ENCODE peak calls at places on chromosome 1, in eight cellular contexts. J is ureter, W is neural progenitor cell, S is iris pigment epithelial cell, N is islet precursor cell, P is NCI-H1417, X is spleen, D is T47D. G is an unnamed sample.

GRCh38 chr1:167881786-167882185 is 32.1 kb downstream of the ADCY10 start:
- DNase-seq in J (no peak), W (no peak), S (peak), N (no peak), P (no peak), X (no peak), D (no peak), G (no peak)

GRCh38 chr1:30840904-30841598 is 67.5 kb downstream of the SDC3 start:
- DNase-seq in J (no peak), W (peak), S (no peak), N (no peak), P (peak), X (no peak), D (no peak), G (no peak)

GRCh38 chr1:100080331-100080730 is 52.4 kb downstream of the SASS6 start:
- DNase-seq in J (no peak), W (no peak), S (no peak), N (no peak), P (no peak), X (no peak), D (no peak), G (no peak)

GRCh38 chr1:38546630-38547029 is 312.9 kb downstream of the RRAGC start:
- DNase-seq in J (no peak), W (no peak), S (no peak), N (peak), P (no peak), X (no peak), D (no peak), G (no peak)

GRCh38 chr1:221991221-221991620 is 249.3 kb upstream of the DUSP10 start:
- DNase-seq in J (no peak), W (no peak), S (peak), N (no peak), P (no peak), X (no peak), D (no peak), G (no peak)

GRCh38 chr1:119471566-119471965 is 35.4 kb upstream of the HSD3B1 start:
- DNase-seq in J (no peak), W (no peak), S (no peak), N (no peak), P (no peak), X (no peak), D (no peak), G (no peak)

GRCh38 chr1:235105051-235106043 is 23.3 kb downstream of the TOMM20 start:
- DNase-seq in J (peak), W (no peak), S (peak), N (peak), P (no peak), X (no peak), D (no peak), G (no peak)

GRCh38 chr1:27961646-27962221 is 2.0 kb downstream of the XKR8 start:
- DNase-seq in J (no peak), W (no peak), S (no peak), N (peak), P (no peak), X (no peak), D (peak), G (no peak)

GRCh38 chr1:94529416-94529815 is 12.1 kb downstream of the F3 start:
- DNase-seq in J (no peak), W (no peak), S (no peak), N (no peak), P (no peak), X (no peak), D (no peak), G (no peak)

GRCh38 chr1:23376890-23377811 is 7.5 kb upstream of the ZNF436 start:
- DNase-seq in J (peak), W (peak), S (peak), N (no peak), P (peak), X (no peak), D (no peak), G (no peak)

GRCh38 chr1:160544647-160545046 is 21.6 kb upstream of the SLAMF6 start:
- DNase-seq in J (no peak), W (peak), S (peak), N (no peak), P (no peak), X (no peak), D (peak), G (no peak)

GRCh38 chr1:216168481-216169005 is 254.7 kb downstream of the USH2A start:
- DNase-seq in J (no peak), W (no peak), S (no peak), N (no peak), P (no peak), X (no peak), D (no peak), G (no peak)

GRCh38 chr1:33970148-33970825 is 106.4 kb downstream of the HMGB4 start:
- DNase-seq in J (no peak), W (peak), S (no peak), N (no peak), P (no peak), X (no peak), D (no peak), G (no peak)

GRCh38 chr1:21175324-21175669 is 1.4 kb downstream of the EIF4G3 start:
- DNase-seq in J (peak), W (no peak), S (peak), N (no peak), P (peak), X (peak), D (no peak), G (peak)

GRCh38 chr1:31886866-31887265 is 51.3 kb downstream of the PTP4A2 start:
- DNase-seq in J (peak), W (no peak), S (no peak), N (no peak), P (no peak), X (no peak), D (peak), G (no peak)

GRCh38 chr1:44012411-44012810 is 18.9 kb downstream of the SLC6A9 start:
- DNase-seq in J (no peak), W (no peak), S (no peak), N (no peak), P (no peak), X (no peak), D (no peak), G (no peak)

GRCh38 chr1:8351693-8352470 is 34.0 kb downstream of the SLC45A1 start:
- DNase-seq in J (no peak), W (peak), S (no peak), N (peak), P (peak), X (no peak), D (peak), G (no peak)

GRCh38 chr1:16091296-16091695 is 17.8 kb upstream of the FAM131C start:
- DNase-seq in J (no peak), W (no peak), S (no peak), N (peak), P (peak), X (no peak), D (peak), G (no peak)

GRCh38 chr1:9841460-9841859 is 17.7 kb upstream of the CLSTN1 start:
- DNase-seq in J (no peak), W (no peak), S (no peak), N (peak), P (no peak), X (peak), D (no peak), G (no peak)

GRCh38 chr1:168567007-168567406 is 9.4 kb upstream of the XCL1 start:
- DNase-seq in J (no peak), W (no peak), S (no peak), N (no peak), P (no peak), X (no peak), D (no peak), G (no peak)

GRCh38 chr1:27785763-27786162 is 12.7 kb downstream of the STX12 start:
- DNase-seq in J (no peak), W (peak), S (peak), N (peak), P (no peak), X (no peak), D (no peak), G (no peak)

GRCh38 chr1:28853033-28853742 is 41.2 kb downstream of the OPRD1 start:
- DNase-seq in J (no peak), W (peak), S (no peak), N (no peak), P (no peak), X (no peak), D (no peak), G (no peak)

GRCh38 chr1:4756851-4757580 is 102.6 kb downstream of the AJAP1 start:
- DNase-seq in J (no peak), W (no peak), S (no peak), N (peak), P (no peak), X (no peak), D (no peak), G (no peak)

G was measured in effector CD4-positive, alpha-beta T cell.